ENCODE peak calls at places on chromosomes 12 and 14, in six cellular contexts. Q, H, F, P, D and L are unnamed samples.

GRCh38 chr12:115771065-115771464 is 506.4 kb downstream of the MED13L start:
- DNase-seq in F (no peak), Q (no peak), H (no peak), D (no peak), P (no peak), L (no peak)

GRCh38 chr14:96754845-96755184 is 42.4 kb upstream of the VRK1 start:
- DNase-seq in P (no peak), F (no peak), Q (no peak), D (no peak), H (no peak), L (no peak)

GRCh38 chr12:21992823-21993222 is 51.6 kb upstream of the ABCC9 start:
- DNase-seq in H (no peak), P (peak), F (no peak), D (no peak), Q (no peak), L (no peak)

GRCh38 chr12:3728686-3729085 is 24.2 kb downstream of the CRACR2A start:
- DNase-seq in F (no peak), Q (no peak), H (no peak), P (no peak), D (no peak), L (no peak)

GRCh38 chr12:9127484-9127883 is 11.8 kb upstream of the A2M start:
- DNase-seq in H (no peak), D (no peak), Q (no peak), F (no peak), P (no peak), L (no peak)

GRCh38 chr12:38587594-38587993 is 271.0 kb downstream of the ALG10B start:
- DNase-seq in H (no peak), D (no peak), Q (no peak), P (no peak), F (no peak), L (no peak)

GRCh38 chr12:121784460-121784859 is 9.0 kb downstream of the RHOF start:
- DNase-seq in P (no peak), Q (no peak), H (no peak), F (peak), D (peak), L (no peak)

GRCh38 chr14:72892103-72892878 is 1.6 kb downstream of the DPF3 start:
- DNase-seq in P (no peak), H (no peak), D (peak), Q (no peak), F (peak), L (peak)

GRCh38 chr12:48613321-48613720 is 43.5 kb upstream of the LALBA start:
- DNase-seq in Q (no peak), D (no peak), F (no peak), P (no peak), H (no peak), L (no peak)

GRCh38 chr12:8860165-8860961 is 37.9 kb downstream of the A2ML1 start:
- DNase-seq in F (no peak), H (peak), D (peak), Q (peak), P (peak), L (no peak)

GRCh38 chr14:103091041-103091882 is 3.3 kb upstream of the EXOC3L4 start:
- DNase-seq in P (peak), F (no peak), Q (no peak), H (no peak), D (peak), L (no peak)

GRCh38 chr12:114732426-114733030 is 48.6 kb upstream of the TBX3 start:
- DNase-seq in H (no peak), D (no peak), P (peak), F (no peak), Q (no peak), L (no peak)

GRCh38 chr14:35366521-35366976 is 38.0 kb downstream of the NFKBIA start:
- DNase-seq in D (no peak), H (no peak), Q (peak), F (no peak), P (no peak), L (no peak)

GRCh38 chr14:94390372-94391086 is 2.1 kb upstream of the SERPINA1 start:
- DNase-seq in F (no peak), H (no peak), Q (peak), P (no peak), D (no peak), L (peak)

GRCh38 chr12:26853303-26854027 is 20.5 kb upstream of the ITPR2 start:
- DNase-seq in Q (peak), D (peak), F (peak), H (peak), P (peak), L (no peak)

GRCh38 chr12:75722714-75723200 is 211.3 kb upstream of the KRR1 start:
- DNase-seq in F (peak), P (peak), D (peak), H (peak), Q (peak), L (no peak)

GRCh38 chr14:92461891-92462290 is 51.7 kb upstream of the RIN3 start:
- DNase-seq in D (no peak), P (no peak), Q (peak), H (no peak), F (no peak), L (no peak)

GRCh38 chr14:20427231-20428009 is 8.5 kb downstream of the KLHL33 start:
- DNase-seq in Q (no peak), P (peak), F (peak), D (peak), H (no peak), L (no peak)

GRCh38 chr14:95077380-95077779 is 79.9 kb downstream of the DICER1 start:
- DNase-seq in P (no peak), D (no peak), H (no peak), F (no peak), Q (no peak), L (no peak)

GRCh38 chr12:112148031-112148513 is 22.7 kb downstream of the TRAFD1 start:
- DNase-seq in D (peak), P (no peak), F (peak), Q (no peak), H (no peak), L (no peak)

GRCh38 chr14:53850714-53851296 is 105.8 kb downstream of the BMP4 start:
- DNase-seq in H (no peak), Q (no peak), D (peak), P (no peak), F (peak), L (no peak)

GRCh38 chr12:16583991-16584745 is 21.8 kb downstream of the LMO3 start:
- DNase-seq in H (no peak), Q (no peak), D (peak), F (peak), P (no peak), L (no peak)

GRCh38 chr12:121932176-121932536 is 13.8 kb downstream of the CFAP251 start:
- DNase-seq in Q (no peak), P (no peak), D (no peak), F (no peak), H (no peak), L (no peak)

GRCh38 chr12:65937181-65937641 is 112.9 kb downstream of the HMGA2 start:
- DNase-seq in H (no peak), P (no peak), Q (no peak), D (peak), F (no peak), L (no peak)

GRCh38 chr14:99946652-99947489 is 118.4 kb upstream of the EVL start:
- DNase-seq in Q (no peak), D (no peak), H (no peak), P (peak), F (peak), L (no peak)

GRCh38 chr12:110022980-110023633 is 23.9 kb downstream of the ANKRD13A start:
- DNase-seq in P (no peak), D (peak), F (no peak), H (no peak), Q (no peak), L (no peak)

GRCh38 chr14:35789651-35790050 is 19.4 kb downstream of the RALGAPA1 start:
- DNase-seq in D (peak), H (no peak), Q (no peak), F (no peak), P (no peak), L (no peak)

GRCh38 chr12:57627504-57628279 is 5.3 kb downstream of the B4GALNT1 start:
- DNase-seq in H (no peak), Q (no peak), F (no peak), P (no peak), D (no peak), L (no peak)

GRCh38 chr12:90090929-90091651 is 382.5 kb upstream of the ATP2B1 start:
- DNase-seq in Q (peak), D (peak), P (no peak), H (no peak), F (peak), L (no peak)

GRCh38 chr14:24481622-24482324 is 26.3 kb downstream of the CMA1 start:
- DNase-seq in F (peak), D (peak), P (peak), H (no peak), Q (no peak), L (no peak)

GRCh38 chr12:52235001-52235760 is 2.1 kb downstream of the KRT7 start:
- DNase-seq in Q (no peak), F (peak), H (no peak), D (no peak), P (no peak), L (no peak)

GRCh38 chr14:76352639-76353281 is 23.2 kb upstream of the ESRRB start:
- DNase-seq in Q (peak), D (peak), P (peak), F (peak), H (peak), L (peak)

GRCh38 chr14:101622251-101623076 is 61.2 kb downstream of the DIO3 start:
- DNase-seq in D (no peak), P (no peak), F (no peak), H (no peak), Q (no peak), L (no peak)
- H3K27ac ChIP-seq in D (no peak), P (no peak), F (no peak), H (no peak), Q (no peak), L (no peak)

DNA sequence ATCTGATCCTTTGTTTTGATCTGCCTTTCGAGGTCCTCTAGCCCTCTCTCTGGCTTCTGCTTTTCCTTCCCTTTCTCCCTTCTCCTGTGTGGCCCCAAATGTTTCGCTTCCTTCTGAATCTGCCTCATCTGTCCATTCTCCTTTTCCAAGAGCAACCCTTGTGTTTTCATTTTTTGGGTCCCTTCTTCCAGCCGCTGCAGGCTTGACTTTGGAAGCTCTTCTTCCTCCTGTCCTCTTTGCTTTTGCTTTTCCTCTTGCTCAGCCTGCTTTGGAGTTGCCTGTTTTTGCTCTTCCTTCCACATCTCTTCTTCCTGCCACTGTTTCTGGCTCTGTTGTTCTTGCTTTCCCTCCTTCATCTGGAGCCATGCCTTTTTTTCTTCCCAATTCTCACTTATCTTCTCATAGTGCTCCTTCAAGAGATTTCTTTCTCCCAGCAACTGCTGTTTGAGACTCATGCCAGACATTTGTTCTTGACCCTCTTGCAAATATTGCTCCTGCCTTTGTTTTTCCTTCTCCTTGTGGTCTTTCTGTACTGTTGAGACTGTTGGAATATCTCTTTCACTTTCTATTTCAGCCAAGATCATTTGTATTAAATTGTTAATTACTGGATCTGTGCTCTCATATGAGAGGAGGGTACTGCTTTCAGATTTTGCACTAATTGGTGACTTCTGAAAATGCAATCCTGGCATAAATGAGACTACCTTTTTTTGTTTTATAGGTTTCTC is 42.4 kb downstream of the FAM186A start:
- DNase-seq in H (no peak), F (no peak), P (no peak), D (peak), Q (no peak), L (no peak)
- H3K27ac ChIP-seq in H (peak), F (no peak), P (no peak), D (peak), Q (no peak), L (no peak)

GRCh38 chr12:104571328-104571727 is 114.6 kb downstream of the CHST11 start:
- DNase-seq in Q (no peak), D (no peak), F (no peak), H (no peak), P (no peak), L (no peak)
- H3K27ac ChIP-seq in Q (no peak), D (no peak), F (no peak), H (no peak), P (no peak), L (no peak)

GRCh38 chr12:87795555-87795954 is 233.6 kb downstream of the C12orf50 start:
- DNase-seq in Q (no peak), F (no peak), P (no peak), H (no peak), D (no peak), L (no peak)

GRCh38 chr12:87793134-87793533 is 236.1 kb downstream of the C12orf50 start:
- DNase-seq in D (peak), H (no peak), P (no peak), Q (no peak), F (no peak), L (no peak)

GRCh38 chr12:87801860-87802720 is 227.1 kb downstream of the C12orf50 start:
- DNase-seq in P (no peak), D (no peak), H (no peak), F (peak), Q (no peak), L (no peak)

GRCh38 chr12:87802721-87803011 is 226.5 kb downstream of the C12orf50 start:
- DNase-seq in P (no peak), Q (no peak), D (no peak), F (no peak), H (no peak), L (no peak)

GRCh38 chr12:87796961-87797516 is 232.2 kb downstream of the C12orf50 start:
- DNase-seq in D (no peak), Q (no peak), P (no peak), F (no peak), H (no peak), L (no peak)
- H3K27ac ChIP-seq in D (no peak), Q (no peak), P (no peak), F (no peak), H (no peak), L (no peak)

DNA sequence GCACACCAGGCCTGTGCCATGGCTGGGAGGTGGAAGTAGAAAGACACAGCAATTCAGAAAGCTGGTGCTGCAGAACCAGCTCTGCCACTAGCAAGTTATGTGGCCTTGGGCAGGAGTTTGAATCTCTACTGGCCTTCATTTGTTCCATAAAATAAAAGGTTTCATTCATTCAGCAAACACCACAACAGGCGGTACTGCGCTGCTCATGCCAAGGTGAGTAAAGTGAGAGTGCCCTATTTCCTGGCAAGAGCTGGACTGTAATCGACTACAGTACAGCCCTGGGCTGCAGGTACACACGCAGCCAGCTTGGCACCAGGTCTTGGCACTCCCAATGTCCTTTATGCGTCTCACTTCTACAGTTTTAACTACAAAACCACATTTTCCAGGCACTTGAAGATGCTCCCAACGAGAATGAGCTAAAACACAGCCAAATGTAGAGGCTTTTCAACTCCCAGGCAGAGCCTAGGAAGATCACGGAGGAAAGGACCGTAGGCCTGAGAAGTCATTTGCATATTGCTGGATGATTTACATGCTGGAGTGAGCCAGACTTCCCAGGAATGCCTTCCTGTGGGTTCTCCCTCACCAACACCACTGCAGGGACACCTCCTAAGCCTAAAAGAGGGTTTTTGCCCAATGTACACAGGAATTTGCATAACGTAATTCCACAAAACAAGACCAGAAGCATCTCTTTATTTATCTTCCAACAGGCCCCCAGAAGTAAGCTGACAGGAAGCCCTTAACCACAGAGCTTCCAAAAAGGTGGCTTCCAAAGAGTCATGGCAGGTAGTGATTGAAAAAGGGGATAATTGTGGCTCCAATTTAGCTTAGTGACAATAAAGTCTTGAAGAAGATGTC is 116.5 kb downstream of the EGLN3 start:
- DNase-seq in P (no peak), F (no peak), H (no peak), D (no peak), Q (no peak), L (no peak)
- H3K27ac ChIP-seq in P (no peak), F (no peak), H (no peak), D (no peak), Q (no peak), L (no peak)

GRCh38 chr12:20561886-20562285 is 133.2 kb upstream of the SLCO1C1 start:
- DNase-seq in H (no peak), F (no peak), D (peak), Q (no peak), P (no peak), L (no peak)

GRCh38 chr12:20555015-20555414 is 140.1 kb upstream of the SLCO1C1 start:
- DNase-seq in F (no peak), H (no peak), Q (no peak), P (no peak), D (no peak), L (no peak)

GRCh38 chr12:20557076-20557475 is 138.1 kb upstream of the SLCO1C1 start:
- DNase-seq in Q (no peak), H (no peak), D (no peak), P (no peak), F (no peak), L (no peak)

GRCh38 chr12:20555771-20556170 is 139.4 kb upstream of the SLCO1C1 start:
- DNase-seq in P (no peak), H (no peak), F (no peak), Q (no peak), D (no peak), L (no peak)

DNA sequence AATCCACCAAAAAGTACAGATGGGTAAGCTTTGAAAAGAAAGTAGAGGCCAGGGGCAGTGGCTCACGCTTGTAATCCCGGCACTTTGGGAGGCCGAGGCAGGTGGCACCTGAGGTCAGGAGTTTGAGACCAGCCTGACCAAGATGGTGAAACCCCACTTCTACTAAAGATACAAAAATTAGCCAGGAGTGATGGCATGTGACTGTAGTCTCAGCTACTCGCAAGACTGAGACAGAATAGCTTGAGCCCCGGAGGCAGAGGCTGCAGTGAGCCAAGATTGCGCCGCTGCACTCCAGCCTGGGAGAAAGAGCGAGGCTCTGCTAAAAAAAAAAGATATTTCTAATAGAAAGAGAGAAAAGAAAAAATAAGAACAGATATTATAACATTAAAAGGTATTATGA is 134.2 kb upstream of the SLCO1C1 start:
- DNase-seq in Q (peak), F (no peak), D (no peak), H (no peak), P (no peak), L (no peak)
- H3K27ac ChIP-seq in Q (peak), F (no peak), D (no peak), H (no peak), P (no peak), L (no peak)

DNA sequence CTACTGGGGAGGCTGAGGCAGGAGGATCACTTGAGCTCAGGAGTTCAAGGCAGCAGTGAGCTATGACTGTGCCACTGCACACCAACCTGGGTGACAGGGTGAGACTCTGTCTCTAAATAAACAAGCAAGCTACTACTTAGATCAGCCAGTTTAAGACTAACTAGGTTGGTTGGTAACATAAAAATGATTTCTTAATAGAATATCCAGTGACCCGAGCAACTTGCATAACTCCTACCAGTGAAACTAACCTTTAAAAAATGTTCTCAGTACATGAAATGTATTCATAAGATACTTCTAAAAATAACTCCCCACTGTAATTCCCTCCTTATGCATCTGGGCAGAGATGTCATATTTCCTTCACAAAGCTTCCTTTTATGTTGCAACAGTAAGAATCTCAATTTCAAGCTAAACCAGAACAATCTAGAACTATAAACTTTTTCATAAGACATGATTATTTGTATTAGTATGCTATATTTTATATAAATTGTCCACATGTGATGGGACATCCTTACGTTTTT is 15.8 kb downstream of the TAOK3 start:
- DNase-seq in P (no peak), H (no peak), D (peak), Q (no peak), F (peak), L (no peak)
- H3K27ac ChIP-seq in P (peak), H (peak), D (peak), Q (no peak), F (peak), L (peak)

GRCh38 chr14:61282746-61283145 is 1.6 kb upstream of the TMEM30B start:
- DNase-seq in F (no peak), H (no peak), Q (no peak), P (no peak), D (no peak), L (no peak)

GRCh38 chr14:61280526-61281185 is 482 bp downstream of the TMEM30B start:
- DNase-seq in Q (peak), P (no peak), F (peak), D (peak), H (peak), L (no peak)

GRCh38 chr14:61281186-61281676 is at the start of gene TMEM30B:
- DNase-seq in H (no peak), P (no peak), F (peak), Q (peak), D (no peak), L (no peak)

GRCh38 chr14:61280092-61280525 is 1.0 kb downstream of the TMEM30B start:
- DNase-seq in H (no peak), F (peak), D (no peak), Q (no peak), P (no peak), L (no peak)

GRCh38 chr14:61281911-61282310 is 773 bp upstream of the TMEM30B start:
- DNase-seq in H (no peak), D (no peak), Q (no peak), F (no peak), P (no peak), L (no peak)
- H3K27ac ChIP-seq in H (peak), D (no peak), Q (no peak), F (no peak), P (no peak), L (no peak)